ENCODE peak calls at places on chromosomes 5 and 9, in nine cellular contexts. F is adrenal gland, Z is cardiac muscle cell, J is BJ, B is coronary artery, K is LNCaP clone FGC, U is brain microvascular endothelial cell, E is kidney, P is lung. T is an unnamed sample.

GRCh38 chr5:67538855-67539506 is 342.4 kb upstream of the CD180 start:
- DNase-seq in F (no peak), P (no peak), B (no peak), U (no peak), E (no peak), Z (no peak), J (no peak), K (no peak), T (no peak)

GRCh38 chr5:10393491-10393890 is 40.0 kb downstream of the MARCHF6 start:
- DNase-seq in U (no peak), K (no peak), F (no peak), E (no peak), B (no peak), J (peak), P (no peak), Z (no peak), T (peak)

GRCh38 chr5:170479484-170479883 is 24.3 kb upstream of the KCNIP1 start:
- DNase-seq in J (no peak), Z (no peak), K (no peak), F (no peak), B (no peak), U (peak), E (no peak), P (no peak), T (no peak)

GRCh38 chr9:129624168-129624759 is 1.7 kb upstream of the NTMT1 start:
- DNase-seq in P (peak), K (no peak), J (no peak), F (no peak), E (no peak), B (no peak), U (peak), Z (peak), T (peak)

GRCh38 chr9:137162505-137163100 is 7.2 kb downstream of the LRRC26 start:
- DNase-seq in E (no peak), K (no peak), J (no peak), Z (peak), U (no peak), P (no peak), B (no peak), F (peak), T (no peak)

GRCh38 chr5:125390316-125390715 is 643.9 kb upstream of the ZNF608 start:
- DNase-seq in K (no peak), Z (no peak), P (no peak), E (no peak), J (no peak), U (no peak), B (no peak), F (no peak), T (no peak)

GRCh38 chr5:80754900-80755299 is 100.1 kb upstream of the DHFR start:
- DNase-seq in P (no peak), K (no peak), F (no peak), B (no peak), E (no peak), U (peak), Z (no peak), J (no peak), T (peak)

GRCh38 chr5:80975065-80975464 is 14.9 kb downstream of the RASGRF2 start:
- DNase-seq in U (peak), E (no peak), K (peak), B (no peak), Z (no peak), J (no peak), F (no peak), P (no peak), T (no peak)

GRCh38 chr5:21806943-21807342 is 1046.2 kb downstream of the CDH12 start:
- DNase-seq in E (no peak), P (no peak), B (no peak), J (peak), Z (no peak), U (peak), K (no peak), F (peak), T (peak)

GRCh38 chr5:154220625-154221024 is 30.1 kb downstream of the GALNT10 start:
- DNase-seq in E (no peak), P (no peak), B (peak), U (peak), Z (no peak), K (no peak), J (peak), F (peak), T (peak)

GRCh38 chr9:70409280-70409679 is 5.2 kb downstream of the KLF9 start:
- DNase-seq in U (no peak), B (no peak), E (no peak), Z (no peak), K (no peak), P (no peak), F (no peak), J (no peak), T (peak)
- H3K4me3 ChIP-seq in U (no peak), B (peak), E (peak), Z (no peak), K (peak), P (no peak), F (peak), J (no peak), T (peak)

GRCh38 chr5:135834639-135835529 is at the start of gene SLC25A48:
- DNase-seq in B (peak), K (no peak), F (no peak), E (peak), P (peak), J (no peak), U (no peak), Z (peak), T (no peak)
- TF ChIP-seq CTCF in B (no peak), K (no peak), F (peak), E (no peak), P (no peak), J (peak), U (no peak), Z (peak), T (no peak)

GRCh38 chr9:121288557-121288873 is 20.6 kb downstream of the GSN start:
- DNase-seq in B (no peak), P (no peak), Z (no peak), J (no peak), K (no peak), U (no peak), F (no peak), E (no peak), T (no peak)

GRCh38 chr9:121284733-121285451 is 16.9 kb downstream of the GSN start:
- DNase-seq in Z (no peak), J (no peak), F (no peak), E (peak), P (no peak), U (no peak), K (no peak), B (peak), T (no peak)

GRCh38 chr9:121286973-121287721 is 19.2 kb downstream of the GSN start:
- DNase-seq in P (peak), F (peak), B (peak), J (peak), Z (peak), U (peak), K (no peak), E (peak), T (peak)

GRCh38 chr9:121285835-121286687 is 18.1 kb downstream of the GSN start:
- DNase-seq in J (no peak), K (no peak), B (peak), U (peak), P (no peak), E (peak), Z (peak), F (peak), T (peak)

DNA sequence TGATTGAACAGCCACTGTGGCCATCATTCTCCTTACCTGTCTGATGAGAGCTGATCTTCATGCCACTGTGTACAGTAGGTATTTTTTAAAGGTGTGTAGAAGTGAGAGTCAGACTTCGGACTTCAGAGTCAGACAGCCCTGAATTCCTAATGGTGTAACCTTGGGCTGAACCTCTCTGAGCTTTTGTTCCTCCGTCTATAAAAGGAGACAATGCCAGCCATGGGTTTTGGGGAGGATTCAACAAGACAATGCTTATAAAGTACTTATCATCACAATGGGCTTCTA is 18.7 kb downstream of the GSN start:
- DNase-seq in U (no peak), K (no peak), B (no peak), Z (no peak), F (no peak), P (no peak), J (no peak), E (no peak), T (no peak)
- H3K4me3 ChIP-seq in U (no peak), K (no peak), B (peak), Z (no peak), F (peak), P (no peak), J (no peak), E (no peak), T (no peak)

GRCh38 chr9:110432253-110432652 is 94.6 kb upstream of the TXNDC8 start:
- DNase-seq in B (no peak), J (no peak), U (peak), P (no peak), K (no peak), Z (no peak), E (no peak), F (no peak), T (peak)

GRCh38 chr9:110426052-110426709 is 88.5 kb upstream of the TXNDC8 start:
- DNase-seq in U (no peak), E (no peak), Z (no peak), P (no peak), J (no peak), F (no peak), B (no peak), K (no peak), T (peak)

GRCh38 chr9:110429453-110429852 is 91.8 kb upstream of the TXNDC8 start:
- DNase-seq in B (no peak), K (no peak), F (no peak), Z (no peak), U (no peak), J (no peak), P (no peak), E (no peak), T (peak)

GRCh38 chr9:110427497-110428104 is 89.9 kb upstream of the TXNDC8 start:
- DNase-seq in J (no peak), P (no peak), Z (peak), B (no peak), U (peak), F (peak), E (no peak), K (no peak), T (peak)
- TF ChIP-seq CTCF in J (peak), P (no peak), Z (peak), B (no peak), U (peak), F (peak), E (peak), K (peak), T (peak)

DNA sequence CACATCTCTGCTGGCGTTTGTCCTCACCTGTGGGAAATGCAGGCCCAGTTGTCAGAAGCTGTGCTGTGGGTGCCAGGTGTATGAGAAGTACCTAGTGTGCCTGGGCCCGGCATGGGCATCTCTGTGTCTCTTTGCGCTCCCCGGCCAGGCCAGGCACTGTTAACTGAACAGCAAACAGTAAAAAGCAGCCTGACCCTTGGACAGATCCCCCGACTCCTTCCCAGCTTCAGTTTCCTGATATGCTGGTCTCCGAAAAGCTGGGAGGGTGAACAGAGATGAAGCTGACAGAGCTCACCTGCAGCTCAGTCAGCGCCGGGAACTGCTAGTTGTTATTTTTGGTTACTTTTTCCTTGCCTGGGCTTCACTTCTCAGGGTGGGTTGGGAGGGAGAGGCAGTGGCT is 28.9 kb downstream of the RXRA start:
- DNase-seq in P (no peak), Z (no peak), E (no peak), F (no peak), B (no peak), J (no peak), K (no peak), U (no peak), T (no peak)
- H3K4me3 ChIP-seq in P (no peak), Z (no peak), E (no peak), F (no peak), B (no peak), J (no peak), K (peak), U (no peak), T (no peak)

GRCh38 chr9:95434116-95435073 is 82.4 kb downstream of the PTCH1 start:
- DNase-seq in Z (no peak), J (no peak), P (no peak), U (no peak), E (no peak), K (no peak), F (no peak), B (no peak), T (peak)
- TF ChIP-seq CTCF in Z (no peak), J (no peak), P (no peak), U (no peak), E (no peak), K (no peak), F (no peak), B (no peak), T (no peak)

T was measured in fibroblast of mammary gland.